ENCODE peak calls at places on chromosomes 3 and 15, in six cellular contexts. One of them, this sample, is unnamed.

GRCh38 chr3:65234499-65234898 is 546.7 kb upstream of the ADAMTS9 start:
- DNase-seq in GM13977: no peak
- DNase-seq in HFFc6: no peak
- DNase-seq in breast epithelium: no peak
- DNase-seq in right atrium auricular region: no peak
- DNase-seq in A549: no peak
- DNase-seq in this sample: no peak

GRCh38 chr3:188899887-188900286 is 271.9 kb upstream of the TPRG1 start:
- DNase-seq in breast epithelium: no peak
- DNase-seq in A549: no peak
- DNase-seq in HFFc6: no peak
- DNase-seq in GM13977: no peak
- DNase-seq in right atrium auricular region: no peak
- DNase-seq in this sample: no peak

GRCh38 chr3:24259901-24260512 is 234.6 kb downstream of the THRB start:
- DNase-seq in right atrium auricular region: no peak
- DNase-seq in HFFc6: no peak
- DNase-seq in A549: no peak
- DNase-seq in breast epithelium: no peak
- DNase-seq in GM13977: no peak
- DNase-seq in this sample: no peak

GRCh38 chr3:42790714-42791229 is 13.5 kb downstream of the HIGD1A start:
- DNase-seq in right atrium auricular region: no peak
- DNase-seq in A549: no peak
- DNase-seq in GM13977: no peak
- DNase-seq in HFFc6: no peak
- DNase-seq in breast epithelium: no peak
- DNase-seq in this sample: no peak

GRCh38 chr3:162998205-162998604 is 1501.6 kb downstream of the OTOL1 start:
- DNase-seq in GM13977: no peak
- DNase-seq in breast epithelium: no peak
- DNase-seq in HFFc6: no peak
- DNase-seq in A549: no peak
- DNase-seq in right atrium auricular region: no peak
- DNase-seq in this sample: no peak

GRCh38 chr3:160883373-160883772 is 127.3 kb downstream of the PPM1L start:
- DNase-seq in HFFc6: no peak
- DNase-seq in right atrium auricular region: no peak
- DNase-seq in A549: no peak
- DNase-seq in breast epithelium: no peak
- DNase-seq in GM13977: no peak
- DNase-seq in this sample: no peak

GRCh38 chr15:39125904-39126303 is 455.0 kb upstream of the THBS1 start:
- DNase-seq in A549: peak
- DNase-seq in breast epithelium: no peak
- DNase-seq in HFFc6: peak
- DNase-seq in GM13977: peak
- DNase-seq in right atrium auricular region: no peak
- DNase-seq in this sample: no peak

GRCh38 chr3:32421991-32422859 is 30.6 kb downstream of the CMTM7 start:
- DNase-seq in A549: peak
- DNase-seq in breast epithelium: peak
- DNase-seq in right atrium auricular region: peak
- DNase-seq in GM13977: no peak
- DNase-seq in HFFc6: peak
- DNase-seq in this sample: peak

GRCh38 chr3:169082076-169082475 is 581.4 kb downstream of the MECOM start:
- DNase-seq in A549: no peak
- DNase-seq in right atrium auricular region: no peak
- DNase-seq in GM13977: no peak
- DNase-seq in breast epithelium: no peak
- DNase-seq in HFFc6: no peak
- DNase-seq in this sample: no peak

GRCh38 chr3:131972550-131972949 is 62.3 kb downstream of the CPNE4 start:
- DNase-seq in breast epithelium: no peak
- DNase-seq in right atrium auricular region: no peak
- DNase-seq in HFFc6: no peak
- DNase-seq in A549: no peak
- DNase-seq in GM13977: no peak
- DNase-seq in this sample: no peak

GRCh38 chr3:81170298-81170697 is 591.1 kb downstream of the GBE1 start:
- DNase-seq in GM13977: no peak
- DNase-seq in breast epithelium: no peak
- DNase-seq in right atrium auricular region: no peak
- DNase-seq in A549: no peak
- DNase-seq in HFFc6: no peak
- DNase-seq in this sample: no peak

GRCh38 chr15:85689729-85690128 is 105.0 kb downstream of the KLHL25 start:
- DNase-seq in right atrium auricular region: no peak
- DNase-seq in A549: no peak
- DNase-seq in GM13977: no peak
- DNase-seq in breast epithelium: peak
- DNase-seq in HFFc6: no peak
- DNase-seq in this sample: no peak

GRCh38 chr3:58079773-58080172 is 71.6 kb downstream of the FLNB start:
- DNase-seq in A549: no peak
- DNase-seq in HFFc6: no peak
- DNase-seq in breast epithelium: no peak
- DNase-seq in GM13977: no peak
- DNase-seq in right atrium auricular region: no peak
- DNase-seq in this sample: no peak

GRCh38 chr3:16289144-16289889 is 24.3 kb downstream of the OXNAD1 start:
- DNase-seq in A549: no peak
- DNase-seq in HFFc6: peak
- DNase-seq in right atrium auricular region: no peak
- DNase-seq in GM13977: no peak
- DNase-seq in breast epithelium: no peak
- DNase-seq in this sample: no peak

GRCh38 chr15:59326856-59327255 is 45.8 kb downstream of the MYO1E start:
- DNase-seq in breast epithelium: no peak
- DNase-seq in HFFc6: no peak
- DNase-seq in right atrium auricular region: no peak
- DNase-seq in A549: no peak
- DNase-seq in GM13977: no peak
- DNase-seq in this sample: no peak

GRCh38 chr3:39273119-39273518 is 6.7 kb downstream of the CX3CR1 start:
- DNase-seq in A549: no peak
- DNase-seq in right atrium auricular region: no peak
- DNase-seq in GM13977: no peak
- DNase-seq in breast epithelium: no peak
- DNase-seq in HFFc6: no peak
- DNase-seq in this sample: no peak

GRCh38 chr15:36888018-36888992 is 212.0 kb downstream of the MEIS2 start:
- DNase-seq in A549: no peak
- DNase-seq in right atrium auricular region: no peak
- DNase-seq in HFFc6: no peak
- DNase-seq in breast epithelium: no peak
- DNase-seq in GM13977: no peak
- DNase-seq in this sample: no peak

GRCh38 chr3:49998326-49998725 is 58.4 kb downstream of the RBM6 start:
- DNase-seq in GM13977: no peak
- DNase-seq in A549: no peak
- DNase-seq in HFFc6: peak
- DNase-seq in breast epithelium: no peak
- DNase-seq in right atrium auricular region: no peak
- DNase-seq in this sample: no peak

GRCh38 chr3:124281453-124282316 is 289.8 kb upstream of the ROPN1 start:
- DNase-seq in breast epithelium: no peak
- DNase-seq in A549: peak
- DNase-seq in HFFc6: peak
- DNase-seq in GM13977: peak
- DNase-seq in right atrium auricular region: no peak
- DNase-seq in this sample: no peak

GRCh38 chr3:11007534-11007933 is 15.0 kb downstream of the SLC6A1 start:
- DNase-seq in right atrium auricular region: no peak
- DNase-seq in HFFc6: no peak
- DNase-seq in GM13977: no peak
- DNase-seq in breast epithelium: no peak
- DNase-seq in A549: no peak
- DNase-seq in this sample: no peak

GRCh38 chr15:57554063-57554820 is 37.5 kb upstream of the MYZAP start:
- DNase-seq in GM13977: no peak
- DNase-seq in breast epithelium: no peak
- DNase-seq in A549: no peak
- DNase-seq in right atrium auricular region: no peak
- DNase-seq in HFFc6: no peak
- DNase-seq in this sample: no peak

GRCh38 chr3:12966847-12967750 is 106.1 kb downstream of the IQSEC1 start:
- DNase-seq in A549: peak
- DNase-seq in HFFc6: no peak
- DNase-seq in GM13977: no peak
- DNase-seq in right atrium auricular region: no peak
- DNase-seq in breast epithelium: no peak
- DNase-seq in this sample: no peak

GRCh38 chr15:83746231-83746630 is 92.3 kb downstream of the ADAMTSL3 start:
- DNase-seq in right atrium auricular region: no peak
- DNase-seq in breast epithelium: no peak
- DNase-seq in A549: no peak
- DNase-seq in HFFc6: no peak
- DNase-seq in GM13977: no peak
- DNase-seq in this sample: no peak

GRCh38 chr3:8983026-8983425 is 19.8 kb upstream of the RAD18 start:
- DNase-seq in HFFc6: no peak
- DNase-seq in breast epithelium: no peak
- DNase-seq in right atrium auricular region: no peak
- DNase-seq in A549: no peak
- DNase-seq in GM13977: no peak
- DNase-seq in this sample: no peak

GRCh38 chr15:75202251-75203016 is 752 bp downstream of the C15orf39 start:
- DNase-seq in breast epithelium: peak
- DNase-seq in A549: peak
- DNase-seq in right atrium auricular region: peak
- DNase-seq in HFFc6: peak
- DNase-seq in GM13977: peak
- DNase-seq in this sample: peak
- TF ChIP-seq CTCF in breast epithelium: peak
- TF ChIP-seq CTCF in A549: peak
- TF ChIP-seq CTCF in right atrium auricular region: no peak
- TF ChIP-seq CTCF in HFFc6: peak
- TF ChIP-seq CTCF in GM13977: no peak
- TF ChIP-seq CTCF in this sample: no peak

GRCh38 chr3:110419096-110419495 is 652.5 kb upstream of the NECTIN3 start:
- DNase-seq in right atrium auricular region: no peak
- DNase-seq in GM13977: no peak
- DNase-seq in HFFc6: no peak
- DNase-seq in breast epithelium: no peak
- DNase-seq in A549: no peak
- DNase-seq in this sample: no peak

GRCh38 chr3:110413807-110414748 is 657.5 kb upstream of the NECTIN3 start:
- DNase-seq in breast epithelium: no peak
- DNase-seq in HFFc6: peak
- DNase-seq in A549: no peak
- DNase-seq in right atrium auricular region: no peak
- DNase-seq in GM13977: no peak
- DNase-seq in this sample: peak

GRCh38 chr3:110414851-110415250 is 656.8 kb upstream of the NECTIN3 start:
- DNase-seq in right atrium auricular region: no peak
- DNase-seq in GM13977: no peak
- DNase-seq in A549: peak
- DNase-seq in breast epithelium: no peak
- DNase-seq in HFFc6: peak
- DNase-seq in this sample: peak

GRCh38 chr3:110413291-110413690 is 658.3 kb upstream of the NECTIN3 start:
- DNase-seq in A549: no peak
- DNase-seq in breast epithelium: no peak
- DNase-seq in HFFc6: no peak
- DNase-seq in GM13977: no peak
- DNase-seq in right atrium auricular region: no peak
- DNase-seq in this sample: no peak
- TF ChIP-seq CTCF in A549: no peak
- TF ChIP-seq CTCF in breast epithelium: no peak
- TF ChIP-seq CTCF in HFFc6: no peak
- TF ChIP-seq CTCF in GM13977: no peak
- TF ChIP-seq CTCF in right atrium auricular region: no peak
- TF ChIP-seq CTCF in this sample: no peak

GRCh38 chr15:77786956-77787355 is 154.2 kb upstream of the LINGO1 start:
- DNase-seq in GM13977: no peak
- DNase-seq in breast epithelium: no peak
- DNase-seq in HFFc6: no peak
- DNase-seq in A549: no peak
- DNase-seq in right atrium auricular region: no peak
- DNase-seq in this sample: no peak

GRCh38 chr15:77782691-77783090 is 150.0 kb upstream of the LINGO1 start:
- DNase-seq in HFFc6: no peak
- DNase-seq in A549: no peak
- DNase-seq in breast epithelium: no peak
- DNase-seq in GM13977: no peak
- DNase-seq in right atrium auricular region: no peak
- DNase-seq in this sample: no peak

GRCh38 chr15:77786181-77786890 is 153.6 kb upstream of the LINGO1 start:
- DNase-seq in right atrium auricular region: no peak
- DNase-seq in GM13977: no peak
- DNase-seq in HFFc6: no peak
- DNase-seq in A549: no peak
- DNase-seq in breast epithelium: no peak
- DNase-seq in this sample: no peak

GRCh38 chr15:77783636-77784035 is 150.9 kb upstream of the LINGO1 start:
- DNase-seq in right atrium auricular region: no peak
- DNase-seq in breast epithelium: no peak
- DNase-seq in GM13977: no peak
- DNase-seq in A549: no peak
- DNase-seq in HFFc6: no peak
- DNase-seq in this sample: no peak

GRCh38 chr15:77784361-77785292 is 151.9 kb upstream of the LINGO1 start:
- DNase-seq in breast epithelium: no peak
- DNase-seq in A549: peak
- DNase-seq in HFFc6: peak
- DNase-seq in GM13977: peak
- DNase-seq in right atrium auricular region: no peak
- DNase-seq in this sample: no peak
- TF ChIP-seq CTCF in breast epithelium: no peak
- TF ChIP-seq CTCF in A549: peak
- TF ChIP-seq CTCF in HFFc6: peak
- TF ChIP-seq CTCF in GM13977: peak
- TF ChIP-seq CTCF in right atrium auricular region: no peak
- TF ChIP-seq CTCF in this sample: peak

GRCh38 chr3:79810101-79810500 is 42.3 kb upstream of the ROBO1 start:
- DNase-seq in A549: no peak
- DNase-seq in right atrium auricular region: no peak
- DNase-seq in GM13977: no peak
- DNase-seq in HFFc6: no peak
- DNase-seq in breast epithelium: no peak
- DNase-seq in this sample: no peak

GRCh38 chr3:79815478-79815877 is 47.7 kb upstream of the ROBO1 start:
- DNase-seq in A549: no peak
- DNase-seq in right atrium auricular region: no peak
- DNase-seq in HFFc6: no peak
- DNase-seq in GM13977: no peak
- DNase-seq in breast epithelium: no peak
- DNase-seq in this sample: no peak

GRCh38 chr3:79808515-79808914 is 40.7 kb upstream of the ROBO1 start:
- DNase-seq in HFFc6: no peak
- DNase-seq in breast epithelium: no peak
- DNase-seq in GM13977: no peak
- DNase-seq in right atrium auricular region: no peak
- DNase-seq in A549: no peak
- DNase-seq in this sample: no peak

GRCh38 chr3:79809106-79809505 is 41.3 kb upstream of the ROBO1 start:
- DNase-seq in breast epithelium: no peak
- DNase-seq in HFFc6: no peak
- DNase-seq in GM13977: no peak
- DNase-seq in right atrium auricular region: no peak
- DNase-seq in A549: no peak
- DNase-seq in this sample: no peak

GRCh38 chr3:79810529-79810928 is 42.7 kb upstream of the ROBO1 start:
- DNase-seq in HFFc6: no peak
- DNase-seq in breast epithelium: no peak
- DNase-seq in right atrium auricular region: no peak
- DNase-seq in A549: no peak
- DNase-seq in GM13977: no peak
- DNase-seq in this sample: no peak
- TF ChIP-seq CTCF in HFFc6: no peak
- TF ChIP-seq CTCF in breast epithelium: no peak
- TF ChIP-seq CTCF in right atrium auricular region: no peak
- TF ChIP-seq CTCF in A549: no peak
- TF ChIP-seq CTCF in GM13977: no peak
- TF ChIP-seq CTCF in this sample: no peak